ENCODE peak calls at places on chromosomes 2 and 18, in four cellular contexts. B, T, R and A are unnamed samples.

GRCh38 chr2:220279372-220279771 is 651.9 kb downstream of the SLC4A3 start:
- DNase-seq in B (no peak), T (peak), R (no peak), A (no peak)

GRCh38 chr2:219282943-219283581 is 3.9 kb downstream of the DNAJB2 start:
- DNase-seq in B (no peak), T (no peak), R (no peak), A (no peak)

GRCh38 chr2:102229141-102229764 is 42.4 kb downstream of the IL1RL2 start:
- DNase-seq in B (no peak), T (no peak), R (no peak), A (no peak)

GRCh38 chr2:15747172-15747550 is 155.5 kb downstream of the DDX1 start:
- DNase-seq in B (peak), T (no peak), R (no peak), A (no peak)

GRCh38 chr18:1452821-1453220 is 548.1 kb downstream of the ADCYAP1 start:
- DNase-seq in B (no peak), T (no peak), R (no peak), A (no peak)

GRCh38 chr18:26655010-26655613 is 106.8 kb upstream of the KCTD1 start:
- DNase-seq in B (no peak), T (peak), R (peak), A (peak)

GRCh38 chr2:9110893-9111569 is 95.6 kb upstream of the ASAP2 start:
- DNase-seq in B (peak), T (peak), R (no peak), A (peak)

GRCh38 chr2:217683096-217683870 is 319.5 kb downstream of the TNS1 start:
- DNase-seq in B (no peak), T (no peak), R (no peak), A (no peak)

GRCh38 chr2:154720642-154721041 is 22.1 kb downstream of the KCNJ3 start:
- DNase-seq in B (no peak), T (peak), R (peak), A (no peak)

GRCh38 chr18:37873416-37873815 is 307.8 kb upstream of the CELF4 start:
- DNase-seq in B (peak), T (no peak), R (no peak), A (no peak)

GRCh38 chr2:174344716-174345472 is 10.1 kb downstream of the SP9 start:
- DNase-seq in B (peak), T (peak), R (peak), A (peak)

GRCh38 chr2:56464613-56465012 is 280.8 kb downstream of the CCDC85A start:
- DNase-seq in B (no peak), T (no peak), R (no peak), A (no peak)

GRCh38 chr2:74009577-74009976 is 24.9 kb downstream of the TET3 start:
- DNase-seq in B (no peak), T (no peak), R (no peak), A (no peak)

GRCh38 chr2:2834530-2835254 is 503.6 kb upstream of the MYT1L start:
- DNase-seq in B (no peak), T (no peak), R (no peak), A (no peak)

GRCh38 chr18:13878858-13879257 is 36.5 kb downstream of the MC2R start:
- DNase-seq in B (peak), T (no peak), R (no peak), A (no peak)

GRCh38 chr2:119823734-119824334 is 64.1 kb downstream of the PTPN4 start:
- DNase-seq in B (peak), T (peak), R (peak), A (peak)

GRCh38 chr2:223725494-223725893 is 111.9 kb downstream of the AP1S3 start:
- DNase-seq in B (peak), T (peak), R (peak), A (peak)

GRCh38 chr2:79373359-79374115 is 139.3 kb upstream of the CTNNA2 start:
- DNase-seq in B (no peak), T (peak), R (no peak), A (no peak)

GRCh38 chr18:46334200-46334553 is 230.0 kb downstream of the HAUS1 start:
- DNase-seq in B (no peak), T (peak), R (peak), A (no peak)

GRCh38 chr2:120298173-120298835 is 45.7 kb downstream of the RALB start:
- DNase-seq in B (no peak), T (peak), R (no peak), A (no peak)

GRCh38 chr18:76398295-76398694 is 96.7 kb downstream of the ZNF516 start:
- DNase-seq in B (no peak), T (no peak), R (no peak), A (no peak)

GRCh38 chr2:227627769-227628168 is 10.5 kb downstream of the SCYGR4 start:
- DNase-seq in B (no peak), T (no peak), R (no peak), A (no peak)

GRCh38 chr2:38499921-38500634 is 102.7 kb downstream of the HNRNPLL start:
- DNase-seq in B (peak), T (no peak), R (no peak), A (no peak)

GRCh38 chr2:128196026-128196822 is 105.2 kb downstream of the UGGT1 start:
- DNase-seq in B (peak), T (peak), R (peak), A (peak)

GRCh38 chr2:191030521-191031154 is 16.7 kb upstream of the STAT1 start:
- DNase-seq in B (peak), T (peak), R (peak), A (peak)

GRCh38 chr2:221958224-221958623 is 340.6 kb downstream of the PAX3 start:
- DNase-seq in B (peak), T (peak), R (no peak), A (peak)

DNA sequence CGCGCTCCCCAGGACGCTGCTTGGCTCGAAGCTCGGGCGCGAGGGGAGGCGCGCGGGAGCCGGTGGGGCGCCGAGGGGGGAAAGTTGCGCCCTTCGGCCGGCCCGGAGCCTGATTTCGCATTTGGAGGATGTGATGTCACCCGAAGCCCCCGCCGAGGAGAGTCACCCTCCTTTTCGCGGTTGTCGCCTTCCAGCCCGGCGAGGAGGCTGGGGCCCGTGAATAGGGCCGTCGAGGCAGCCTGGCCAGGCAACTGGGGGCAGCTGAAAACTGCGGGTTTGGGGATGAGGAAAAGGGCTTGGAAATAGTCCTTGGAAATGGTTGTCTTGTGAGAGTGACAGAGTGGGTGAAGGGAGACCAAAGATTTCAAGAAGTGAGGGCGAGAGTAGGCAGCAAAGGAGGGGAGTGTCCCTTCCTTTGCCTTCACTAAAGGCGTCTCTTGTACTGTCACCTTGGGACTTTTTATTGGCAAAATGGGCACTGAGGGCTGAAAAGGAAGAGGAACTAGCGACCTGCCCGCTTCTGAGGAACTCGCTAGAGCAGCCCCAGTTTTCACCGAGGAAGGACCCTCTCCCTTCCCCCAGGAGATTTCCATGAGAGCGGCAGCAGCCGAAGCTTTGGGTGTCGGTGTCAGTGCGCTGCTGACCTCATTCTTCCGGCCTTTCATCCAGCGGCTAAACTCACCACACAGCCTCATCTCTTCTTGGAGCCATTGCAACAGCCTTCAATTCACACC is at the start of gene CD8A:
- DNase-seq in B (peak), T (no peak), R (peak), A (no peak)
- TF ChIP-seq EZH2 in B (peak), T (peak), R (no peak), A (peak)

GRCh38 chr2:160906878-160907277 is 253.3 kb upstream of the TANK start:
- DNase-seq in B (peak), T (peak), R (no peak), A (no peak)

GRCh38 chr2:160909781-160910242 is 250.4 kb upstream of the TANK start:
- DNase-seq in B (no peak), T (peak), R (no peak), A (no peak)

GRCh38 chr2:160901631-160902030 is 258.6 kb upstream of the TANK start:
- DNase-seq in B (no peak), T (no peak), R (no peak), A (no peak)

GRCh38 chr2:160908157-160908556 is 252.1 kb upstream of the TANK start:
- DNase-seq in B (no peak), T (no peak), R (no peak), A (no peak)

DNA sequence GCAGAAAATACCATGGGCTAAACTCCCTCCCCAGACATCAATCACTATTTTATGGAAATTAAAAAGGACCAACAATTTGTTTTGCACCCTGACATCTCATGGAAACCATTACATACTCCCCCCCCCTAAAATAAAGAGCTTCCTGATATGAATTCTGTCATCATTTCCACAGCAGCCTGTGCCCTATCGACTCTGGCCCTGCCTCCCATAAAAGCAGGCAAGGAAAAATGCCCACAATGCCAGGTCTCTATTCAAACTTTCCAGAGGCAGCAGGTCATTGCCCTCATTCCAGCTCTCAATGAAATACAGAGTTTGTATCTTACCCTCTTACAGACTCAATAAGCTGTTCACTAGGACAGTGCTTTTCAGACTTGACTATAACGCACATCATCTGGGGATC is 254.4 kb upstream of the TANK start:
- DNase-seq in B (no peak), T (no peak), R (no peak), A (no peak)
- TF ChIP-seq EZH2 in B (no peak), T (no peak), R (no peak), A (no peak)

DNA sequence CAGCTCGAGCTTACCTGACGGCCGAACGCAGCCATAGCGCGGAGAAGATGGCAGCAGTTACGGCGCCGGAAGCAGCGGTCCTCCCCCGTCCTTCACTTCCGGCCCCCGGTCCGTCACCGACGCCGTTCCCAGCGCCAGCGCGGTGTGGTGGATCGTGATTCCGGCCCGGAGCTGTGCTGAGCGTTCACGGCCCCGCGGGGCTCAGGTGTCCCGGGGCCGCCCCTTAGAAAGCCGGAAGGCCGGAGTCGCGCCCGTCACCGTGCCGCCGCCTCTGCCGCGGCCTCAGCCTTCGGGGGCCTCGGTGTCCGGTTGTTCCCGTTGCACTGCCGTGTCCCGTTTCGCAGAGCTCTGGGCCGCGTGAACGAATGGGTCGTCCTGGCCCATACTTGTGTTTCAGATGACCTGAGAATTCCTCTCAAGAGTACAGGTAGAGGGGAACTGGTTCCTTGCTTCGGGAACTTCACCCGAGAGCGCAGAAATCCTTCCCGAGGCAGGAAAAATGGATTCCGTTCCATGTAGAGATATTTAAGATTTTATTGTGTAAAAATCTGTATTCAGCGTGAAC is at the start of gene MTERF4:
- DNase-seq in B (peak), T (peak), R (peak), A (peak)
- TF ChIP-seq EZH2 in B (no peak), T (no peak), R (no peak), A (no peak)

GRCh38 chr2:60583604-60584003 is 30.1 kb upstream of the BCL11A start:
- DNase-seq in B (no peak), T (no peak), R (no peak), A (no peak)

GRCh38 chr2:60585276-60585675 is 31.8 kb upstream of the BCL11A start:
- DNase-seq in B (no peak), T (no peak), R (no peak), A (no peak)

GRCh38 chr2:60586081-60586480 is 32.6 kb upstream of the BCL11A start:
- DNase-seq in B (no peak), T (no peak), R (no peak), A (no peak)

GRCh38 chr2:60577884-60578283 is 24.4 kb upstream of the BCL11A start:
- DNase-seq in B (no peak), T (no peak), R (no peak), A (no peak)

DNA sequence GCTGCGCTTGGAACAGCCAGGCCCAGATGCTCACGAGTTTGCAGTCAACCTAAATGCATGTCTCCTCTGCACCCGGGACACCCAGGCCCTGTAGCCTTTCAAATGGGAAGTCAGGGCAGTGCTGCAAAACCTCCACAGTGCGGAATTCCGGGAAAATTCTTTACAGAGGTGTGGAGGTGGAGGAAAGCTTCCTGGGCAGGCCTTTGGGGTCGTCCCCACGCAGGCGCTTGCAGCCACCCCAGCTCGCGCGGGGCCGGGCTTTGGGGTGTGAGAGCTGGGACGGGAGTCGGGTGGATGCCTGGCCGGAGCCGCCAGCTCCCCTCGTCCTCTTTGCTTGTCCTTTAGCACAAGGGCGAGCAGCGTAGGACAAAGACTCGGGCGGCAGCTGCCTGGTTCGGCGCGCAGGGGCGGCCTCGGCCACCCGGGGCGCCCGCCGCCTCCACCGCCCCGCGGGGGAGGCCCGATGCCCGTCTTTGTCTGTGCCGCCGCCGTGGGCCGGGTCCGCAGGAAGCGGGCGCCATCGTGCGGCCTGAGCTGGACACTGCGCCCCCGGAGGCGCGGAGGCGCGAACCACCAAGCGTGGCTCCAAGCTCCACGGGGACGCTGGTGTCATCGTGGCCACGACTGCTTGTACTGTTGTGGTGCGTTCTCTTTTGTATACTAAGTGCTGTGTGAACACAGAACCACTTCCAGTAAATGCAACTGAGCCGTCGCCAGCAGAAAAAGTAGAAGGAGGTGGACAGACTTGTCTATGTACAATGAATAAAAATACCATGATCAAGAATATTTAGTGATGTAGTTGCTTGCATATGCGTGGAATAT is 28.2 kb upstream of the BCL11A start:
- DNase-seq in B (peak), T (peak), R (peak), A (peak)
- TF ChIP-seq EZH2 in B (no peak), T (no peak), R (no peak), A (no peak)

GRCh38 chr2:176163655-176164021 is 6.5 kb downstream of the HOXD3 start:
- DNase-seq in B (peak), T (no peak), R (no peak), A (no peak)

GRCh38 chr2:176166260-176166659 is 9.2 kb downstream of the HOXD3 start:
- DNase-seq in B (no peak), T (peak), R (no peak), A (no peak)

GRCh38 chr2:176164184-176164802 is 7.2 kb downstream of the HOXD3 start:
- DNase-seq in B (no peak), T (no peak), R (no peak), A (no peak)

GRCh38 chr2:176165598-176166055 is 8.5 kb downstream of the HOXD3 start:
- DNase-seq in B (no peak), T (no peak), R (no peak), A (no peak)

GRCh38 chr2:176164803-176165597 is 7.9 kb downstream of the HOXD3 start:
- DNase-seq in B (peak), T (peak), R (no peak), A (no peak)
- TF ChIP-seq EZH2 in B (peak), T (peak), R (peak), A (no peak)

DNA sequence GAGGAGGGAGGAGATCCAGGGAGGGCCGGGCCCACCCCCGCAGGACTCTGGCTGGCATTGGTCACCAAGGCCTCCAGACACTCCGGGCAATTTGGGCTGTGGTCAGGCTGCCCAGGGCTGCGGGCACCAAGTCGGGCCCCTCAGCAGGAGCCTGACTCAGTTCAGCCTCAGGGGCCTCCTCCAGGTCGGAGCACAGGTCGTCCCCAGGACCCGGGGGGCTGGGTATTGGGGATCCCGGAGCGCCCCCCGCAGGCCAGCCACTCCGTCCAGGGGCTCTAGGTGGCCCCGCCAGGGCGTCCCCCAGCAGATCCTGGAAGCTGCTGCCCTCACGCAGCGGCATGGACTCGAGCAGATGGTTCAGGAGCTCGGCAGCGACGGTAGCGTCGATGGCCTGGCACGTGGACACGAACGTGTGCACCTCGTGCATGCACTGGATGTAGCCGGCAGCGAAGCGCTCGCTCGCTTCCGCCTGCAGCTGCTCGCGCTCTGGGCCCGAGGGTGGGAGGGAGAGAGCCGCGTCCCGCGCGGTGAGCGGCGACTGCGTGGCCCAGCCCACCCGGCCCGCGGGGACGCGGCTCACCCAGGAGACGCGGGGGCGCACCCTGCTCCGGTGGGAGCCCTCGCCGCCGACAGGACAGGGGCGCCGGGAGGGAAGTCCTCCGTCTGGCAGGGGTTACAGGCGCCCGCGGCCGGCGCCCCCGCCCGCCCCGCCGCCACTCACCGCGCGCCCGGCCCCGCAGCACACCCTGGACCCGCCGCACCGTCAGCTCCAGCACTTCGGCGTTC is 879 bp downstream of the HES6 start:
- DNase-seq in B (peak), T (peak), R (peak), A (peak)
- TF ChIP-seq EZH2 in B (no peak), T (peak), R (no peak), A (no peak)

GRCh38 chr2:232349546-232349945 is 29.0 kb upstream of the ALPP start:
- DNase-seq in B (no peak), T (no peak), R (no peak), A (no peak)

GRCh38 chr2:232349946-232350635 is 28.5 kb upstream of the ALPP start:
- DNase-seq in B (no peak), T (no peak), R (no peak), A (no peak)

GRCh38 chr2:232351686-232352510 is 26.7 kb upstream of the ALPP start:
- DNase-seq in B (peak), T (no peak), R (no peak), A (no peak)

GRCh38 chr2:232352511-232353091 is 25.9 kb upstream of the ALPP start:
- DNase-seq in B (no peak), T (no peak), R (no peak), A (no peak)

GRCh38 chr2:232350804-232351685 is 27.5 kb upstream of the ALPP start:
- DNase-seq in B (peak), T (no peak), R (no peak), A (no peak)
- TF ChIP-seq EZH2 in B (no peak), T (no peak), R (no peak), A (peak)

DNA sequence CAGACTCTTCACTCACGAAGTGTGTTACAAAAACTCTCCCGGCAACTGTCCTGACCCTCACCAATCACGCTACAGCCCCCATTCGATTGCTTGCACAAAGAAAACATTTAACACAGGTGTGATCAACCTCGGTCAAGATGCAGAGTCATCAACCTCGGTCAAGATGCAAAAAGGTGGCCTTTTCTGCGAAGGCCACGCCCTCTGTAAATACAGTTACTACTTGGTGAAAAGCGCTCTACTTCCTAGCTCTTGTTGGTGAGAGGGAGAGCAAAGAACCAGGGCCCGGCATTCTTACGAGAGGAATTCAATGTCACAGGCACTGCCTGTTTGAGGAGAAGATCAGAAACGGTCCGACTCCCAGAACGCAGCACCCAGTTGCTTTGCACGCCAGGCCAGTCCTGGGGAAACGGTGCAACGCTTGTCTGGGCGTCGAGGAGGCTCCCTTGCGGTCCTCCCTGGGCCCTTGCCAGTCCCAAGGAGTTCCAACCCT is 2.0 kb downstream of the PIEZO2 start:
- DNase-seq in B (peak), T (no peak), R (peak), A (no peak)
- TF ChIP-seq EZH2 in B (peak), T (no peak), R (no peak), A (no peak)